ENCODE peak calls at places on chromosomes 13 and 19, in seven cellular contexts. W is right atrium auricular region, S is upper lobe of right lung, R is adrenal gland, X is IMR-90, I is A549, L is testis. N is an unnamed sample.

GRCh38 chr13:107231941-107232340 is 664.0 kb upstream of the ARGLU1 start:
- DNase-seq in W (no peak), S (no peak), I (no peak), R (no peak), X (no peak), L (no peak), N (no peak)

GRCh38 chr13:29676535-29676934 is 81.0 kb upstream of the SLC7A1 start:
- DNase-seq in X (peak; percentile 29), S (no peak), R (no peak), W (no peak), L (no peak), I (peak; percentile 3), N (no peak)

GRCh38 chr13:51959773-51960172 is 51.5 kb downstream of the ATP7B start:
- DNase-seq in S (no peak), L (no peak), R (no peak), I (no peak), X (no peak), W (no peak), N (no peak)

GRCh38 chr13:45105895-45106294 is 14.4 kb upstream of the GTF2F2 start:
- DNase-seq in I (no peak), L (no peak), X (peak; percentile 94), R (no peak), S (no peak), W (no peak), N (peak; percentile 56)

GRCh38 chr13:108315273-108315672 is 45.8 kb downstream of the TNFSF13B start:
- DNase-seq in W (no peak), S (no peak), I (no peak), R (no peak), X (no peak), L (no peak), N (no peak)

GRCh38 chr13:77698211-77699058 is 948 bp downstream of the SLAIN1 start:
- DNase-seq in X (no peak), R (peak; percentile 52), L (peak; percentile 33), W (no peak), I (no peak), S (peak; percentile 78), N (no peak)

GRCh38 chr13:30978981-30979956 is 46.8 kb downstream of the TEX26 start:
- DNase-seq in R (peak; percentile 47), S (peak; percentile 77), I (peak; percentile 31), L (peak; percentile 63), X (no peak), W (no peak), N (peak; percentile 36)

GRCh38 chr13:89749888-89750287 is 1597.6 kb upstream of the MIR17HG start:
- DNase-seq in L (no peak), R (no peak), W (no peak), S (no peak), X (no peak), I (no peak), N (no peak)

GRCh38 chr13:52345048-52345447 is 60.9 kb downstream of the THSD1 start:
- DNase-seq in S (no peak), R (no peak), L (no peak), I (no peak), W (no peak), X (peak; percentile 47), N (peak; percentile 64)

GRCh38 chr13:41352935-41353801 is 42.1 kb downstream of the NAA16 start:
- DNase-seq in S (no peak), W (no peak), X (peak; percentile 59), L (peak; percentile 35), I (peak; percentile 35), R (peak; percentile 30), N (peak; percentile 73)
- H3K4me3 ChIP-seq in S (no peak overlapping the region), W (no peak overlapping the region), X (no peak overlapping the region), L (no peak overlapping the region), I (no peak overlapping the region), R (no peak overlapping the region), N (peak overlapping the region; percentile 20)

GRCh38 chr19:58408152-58409009 is at the start of gene ZNF584:
- DNase-seq in L (peak; percentile 98), W (peak; percentile 96), S (peak; percentile 98), I (peak; percentile 96), X (peak; percentile 93), R (peak; percentile 97), N (peak; percentile 95)
- TF ChIP-seq CTCF in L (peak; percentile 5), W (peak; percentile 26), S (no peak), I (peak; percentile 28), X (peak; percentile 9), R (no peak), N (no peak)

DNA sequence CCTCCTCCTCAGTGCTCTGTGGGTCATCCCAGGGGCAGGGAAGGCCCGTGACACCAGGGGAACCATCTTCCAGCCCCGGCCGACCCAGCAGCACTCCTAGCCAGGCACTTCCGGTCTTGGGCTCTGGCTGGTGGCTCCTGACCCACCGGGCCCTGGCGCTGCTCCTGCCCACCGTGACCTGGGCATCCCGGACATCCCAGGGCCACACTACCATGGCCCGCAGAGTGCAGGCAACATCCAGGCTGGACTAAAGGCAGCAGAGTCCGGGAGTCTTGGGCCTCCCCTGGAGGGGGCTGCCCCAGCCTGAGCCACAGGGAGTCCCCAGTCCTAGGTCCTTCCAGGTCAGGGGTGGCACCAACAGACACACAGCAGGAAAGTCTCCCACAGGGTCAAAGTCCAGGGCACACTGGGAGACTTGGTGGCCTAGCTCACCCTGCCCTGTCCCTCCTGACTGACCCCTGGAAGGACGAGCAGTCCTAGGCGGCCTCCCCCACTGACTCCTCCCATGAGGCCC is 10.8 kb downstream of the LSM4 start:
- DNase-seq in I (no peak), R (no peak), S (no peak), X (no peak), L (no peak), W (no peak), N (no peak)
- H3K4me3 ChIP-seq in I (no peak overlapping the region), R (no peak overlapping the region), S (no peak overlapping the region), X (no peak overlapping the region), L (no peak overlapping the region), W (no peak overlapping the region), N (no peak overlapping the region)

GRCh38 chr13:111398715-111399299 is 78.4 kb downstream of the TEX29 start:
- DNase-seq in R (no peak), X (no peak), S (no peak), W (no peak), L (no peak), I (no peak), N (no peak)
- TF ChIP-seq CTCF in R (no peak), X (no peak), S (no peak), W (no peak), L (no peak), I (no peak), N (no peak)

N was measured in choroid plexus epithelial cell.